ENCODE peak calls at places on chromosomes 3 and 15, in seven cellular contexts. Z, I, H, K, R, E and Q are unnamed samples.

GRCh38 chr3:192842711-192843436 is 74.8 kb downstream of the MB21D2 start:
- DNase-seq in Z (no peak), I (no peak), H (no peak), K (no peak), R (no peak), E (no peak), Q (no peak)

GRCh38 chr3:193116871-193117270 is 124.2 kb upstream of the PLAAT1 start:
- DNase-seq in Z (no peak), I (no peak), H (no peak), K (no peak), R (no peak), E (no peak), Q (no peak)

GRCh38 chr3:79187441-79187840 is 580.4 kb downstream of the ROBO1 start:
- DNase-seq in Z (no peak), I (no peak), H (no peak), K (no peak), R (no peak), E (no peak), Q (no peak)

GRCh38 chr3:146085678-146086077 is 75.3 kb downstream of the PLOD2 start:
- DNase-seq in Z (no peak), I (no peak), H (no peak), K (no peak), R (no peak), E (no peak), Q (no peak)

GRCh38 chr3:112345681-112346080 is 12.7 kb downstream of the CD200 start:
- DNase-seq in Z (no peak), I (no peak), H (no peak), K (no peak), R (no peak), E (no peak), Q (no peak)

GRCh38 chr3:188842628-188843027 is 329.1 kb upstream of the TPRG1 start:
- DNase-seq in Z (no peak), I (peak; percentile 26), H (no peak), K (no peak), R (no peak), E (no peak), Q (no peak)

GRCh38 chr3:62548806-62549205 is 175.5 kb upstream of the FEZF2 start:
- DNase-seq in Z (no peak), I (peak; percentile 9), H (no peak), K (no peak), R (no peak), E (no peak), Q (no peak)

GRCh38 chr3:120773932-120774331 is 31.4 kb downstream of the GTF2E1 start:
- DNase-seq in Z (no peak), I (peak; percentile 46), H (no peak), K (no peak), R (no peak), E (no peak), Q (peak; percentile 59)

GRCh38 chr3:62525276-62525675 is 151.9 kb upstream of the FEZF2 start:
- DNase-seq in Z (no peak), I (peak; percentile 53), H (no peak), K (no peak), R (no peak), E (no peak), Q (no peak)

GRCh38 chr3:188472331-188472730 is 318.4 kb downstream of the LPP start:
- DNase-seq in Z (no peak), I (no peak), H (no peak), K (no peak), R (no peak), E (no peak), Q (peak; percentile 34)

GRCh38 chr3:143067201-143067600 is 52.4 kb upstream of the CHST2 start:
- DNase-seq in Z (no peak), I (no peak), H (peak; percentile 38), K (no peak), R (no peak), E (no peak), Q (no peak)

GRCh38 chr3:149812165-149812605 is 830 bp upstream of the RNF13 start:
- DNase-seq in Z (no peak), I (no peak), H (no peak), K (no peak), R (no peak), E (peak; percentile 78), Q (no peak)

GRCh38 chr3:32816439-32817194 is 1.2 kb upstream of the TRIM71 start:
- DNase-seq in Z (no peak), I (peak; percentile 21), H (no peak), K (no peak), R (peak; percentile 82), E (no peak), Q (peak; percentile 21)

GRCh38 chr3:5057857-5058324 is 64.2 kb upstream of the ARL8B start:
- DNase-seq in Z (peak; percentile 76), I (peak; percentile 86), H (peak; percentile 80), K (peak; percentile 77), R (peak; percentile 85), E (peak; percentile 76), Q (peak; percentile 96)

GRCh38 chr15:82146558-82146957 is 100.7 kb upstream of the MEX3B start:
- DNase-seq in Z (no peak), I (no peak), H (no peak), K (no peak), R (no peak), E (no peak), Q (no peak)

GRCh38 chr15:82146990-82147461 is 101.2 kb upstream of the MEX3B start:
- DNase-seq in Z (no peak), I (peak; percentile 80), H (no peak), K (no peak), R (no peak), E (peak; percentile 76), Q (peak; percentile 86)

GRCh38 chr15:82150645-82151044 is 104.8 kb upstream of the MEX3B start:
- DNase-seq in Z (no peak), I (no peak), H (no peak), K (no peak), R (no peak), E (no peak), Q (no peak)
- H3K4me3 ChIP-seq in Z (no peak overlapping the region), I (no peak overlapping the region), H (no peak overlapping the region), K (no peak overlapping the region), R (no peak overlapping the region), E (no peak overlapping the region), Q (no peak overlapping the region)

GRCh38 chr15:89129816-89130134 is 41.5 kb downstream of the ABHD2 start:
- DNase-seq in Z (no peak), I (no peak), H (no peak), K (no peak), R (no peak), E (no peak), Q (no peak)

GRCh38 chr15:89130194-89130593 is 41.9 kb downstream of the ABHD2 start:
- DNase-seq in Z (no peak), I (no peak), H (no peak), K (no peak), R (no peak), E (no peak), Q (no peak)

GRCh38 chr15:89128320-89129122 is 40.3 kb downstream of the ABHD2 start:
- DNase-seq in Z (no peak), I (peak; percentile 57), H (no peak), K (no peak), R (peak; percentile 74), E (no peak), Q (no peak)

GRCh38 chr15:89127054-89127702 is 38.9 kb downstream of the ABHD2 start:
- DNase-seq in Z (no peak), I (peak; percentile 74), H (no peak), K (peak; percentile 82), R (no peak), E (peak; percentile 39), Q (no peak)

DNA sequence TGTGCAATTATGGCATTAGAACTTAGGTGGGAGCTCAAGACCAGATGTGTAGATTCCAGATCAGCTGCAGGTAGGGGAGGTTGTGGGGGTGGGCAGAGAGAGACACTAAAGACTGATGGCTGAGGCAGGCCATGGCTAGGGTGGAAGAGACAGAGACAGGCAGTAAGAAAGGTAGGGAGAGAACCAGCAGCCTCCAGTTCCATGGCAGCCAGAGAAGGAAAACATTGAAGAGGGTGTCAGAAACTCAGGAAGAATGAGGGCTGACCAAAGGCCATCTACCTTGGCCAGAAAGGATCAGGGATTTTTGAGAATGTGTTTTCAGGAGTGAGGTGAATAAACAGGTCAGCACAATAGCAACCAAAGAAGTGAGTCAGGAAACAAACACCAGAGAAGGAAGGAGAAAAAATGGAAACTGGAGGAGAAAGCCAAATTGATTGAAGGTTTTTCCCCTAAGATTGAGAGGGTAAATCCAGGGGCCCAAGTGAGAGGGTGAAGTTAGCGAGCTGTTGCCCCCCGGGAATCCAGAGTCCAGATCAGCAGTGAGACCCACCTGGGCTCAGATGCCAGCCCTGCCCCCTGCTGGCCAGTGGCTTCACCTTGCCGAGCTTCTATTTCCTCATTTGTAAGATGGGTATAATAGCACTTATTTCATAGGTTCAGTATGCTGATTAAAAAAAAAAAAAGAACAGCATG is 41.0 kb downstream of the ABHD2 start:
- DNase-seq in Z (no peak), I (peak; percentile 29), H (no peak), K (peak; percentile 71), R (peak; percentile 64), E (no peak), Q (peak; percentile 52)
- TF ChIP-seq CTCF in Z (peak; percentile 42), I (peak; percentile 77), H (peak; percentile 83), K (peak; percentile 64), R (peak; percentile 76), E (peak; percentile 83), Q (peak; percentile 85)

GRCh38 chr3:53416530-53416929 is 69.2 kb upstream of the DCP1A start:
- DNase-seq in Z (no peak), I (no peak), H (no peak), K (no peak), R (no peak), E (no peak), Q (no peak)

GRCh38 chr3:53411371-53411770 is 64.0 kb upstream of the DCP1A start:
- DNase-seq in Z (no peak), I (no peak), H (no peak), K (no peak), R (no peak), E (no peak), Q (no peak)

DNA sequence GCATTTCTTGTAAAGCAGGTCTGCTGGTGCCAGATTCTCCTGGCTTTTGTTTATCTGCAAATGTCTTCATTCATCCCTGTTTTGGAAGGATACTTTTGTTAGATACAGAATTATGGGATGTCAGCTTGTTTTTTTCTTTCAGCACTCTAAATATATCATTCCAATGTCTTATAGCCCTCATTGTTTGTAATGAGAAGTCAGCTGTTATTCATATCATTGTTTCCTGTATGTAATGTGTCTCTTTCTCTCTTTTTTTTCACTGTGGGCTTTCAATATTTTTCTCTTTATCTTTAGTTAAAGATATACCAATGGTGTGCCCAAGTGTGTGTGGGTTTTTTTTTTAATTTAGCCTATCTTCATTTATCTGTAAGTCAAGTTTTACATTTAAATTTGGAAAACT is 65.6 kb upstream of the DCP1A start:
- DNase-seq in Z (no peak), I (no peak), H (no peak), K (no peak), R (no peak), E (no peak), Q (no peak)
- H3K4me3 ChIP-seq in Z (no peak overlapping the region), I (no peak overlapping the region), H (no peak overlapping the region), K (no peak overlapping the region), R (no peak overlapping the region), E (no peak overlapping the region), Q (no peak overlapping the region)

DNA sequence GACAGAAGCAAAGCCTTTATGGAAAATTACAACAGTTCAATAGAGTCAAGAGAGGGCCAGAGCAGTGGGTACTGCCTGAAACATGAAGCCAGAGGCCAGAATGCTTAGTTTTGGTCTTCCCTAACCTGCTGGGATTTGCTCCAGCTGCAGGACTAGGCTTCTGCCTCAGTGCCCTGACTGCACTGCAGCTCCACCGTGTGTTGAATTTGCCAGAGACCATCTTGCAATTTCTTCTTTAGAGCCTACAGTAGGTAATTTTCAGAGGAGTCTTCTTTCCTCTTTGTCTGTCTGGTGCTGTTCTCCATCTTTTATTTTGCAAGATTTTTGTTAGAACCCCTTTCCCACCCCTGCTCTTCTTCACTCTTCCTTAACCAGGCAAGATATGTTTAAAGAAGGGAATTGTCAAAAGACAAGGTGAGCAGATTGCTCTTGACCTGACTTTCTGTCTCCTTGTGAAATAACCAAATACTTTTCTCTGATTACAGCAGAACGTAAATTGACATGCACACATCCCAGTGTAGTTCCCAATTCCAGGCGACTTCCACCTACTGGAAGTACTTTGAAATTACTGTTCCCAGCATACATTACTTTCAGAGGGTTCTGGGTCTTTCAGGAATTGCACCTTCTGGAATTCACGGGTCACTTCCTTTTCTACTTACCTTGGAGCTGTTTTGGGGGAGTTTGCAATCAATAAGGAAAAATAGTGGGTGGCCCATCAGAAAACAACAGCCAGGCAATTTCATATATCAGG is 161.2 kb downstream of the MINAR1 start:
- DNase-seq in Z (no peak), I (no peak), H (no peak), K (no peak), R (peak; percentile 30), E (no peak), Q (peak; percentile 50)
- TF ChIP-seq CTCF in Z (no peak), I (peak; percentile 47), H (peak; percentile 47), K (no peak), R (peak; percentile 24), E (peak; percentile 39), Q (peak; percentile 53)